ENCODE peak calls at places on chromosome 11, in eight cellular contexts. C, I, F, S, T, X, E and U are unnamed samples.

GRCh38 chr11:86765146-86765663 is 35.1 kb upstream of the PRSS23 start:
- DNase-seq in X (no peak), S (no peak), C (no peak), F (no peak), I (no peak), T (no peak), E (no peak), U (no peak)

GRCh38 chr11:65355776-65356393 is 1.3 kb downstream of the TIGD3 start:
- DNase-seq in C (peak), I (no peak), X (peak), T (no peak), F (peak), E (peak), S (no peak), U (no peak)

GRCh38 chr11:123505546-123506299 is 75.7 kb downstream of the GRAMD1B start:
- DNase-seq in I (no peak), X (no peak), F (no peak), T (no peak), E (peak), C (no peak), S (no peak), U (no peak)

GRCh38 chr11:17986007-17986710 is 26.7 kb downstream of the SERGEF start:
- DNase-seq in I (peak), S (peak), X (no peak), T (peak), F (peak), E (peak), C (no peak), U (no peak)

GRCh38 chr11:31254411-31254810 is 115.1 kb downstream of the DCDC1 start:
- DNase-seq in C (no peak), F (no peak), T (no peak), E (peak), S (no peak), X (no peak), I (no peak), U (no peak)

GRCh38 chr11:91164452-91164822 is 941.6 kb upstream of the CHORDC1 start:
- DNase-seq in E (no peak), C (no peak), S (no peak), X (no peak), I (no peak), T (no peak), F (no peak), U (no peak)

GRCh38 chr11:3183523-3183922 is 18.4 kb upstream of the OSBPL5 start:
- DNase-seq in E (no peak), X (no peak), C (no peak), T (no peak), S (no peak), I (no peak), F (no peak), U (no peak)

GRCh38 chr11:131889760-131890620 is 519.6 kb downstream of the NTM start:
- DNase-seq in S (no peak), E (no peak), I (no peak), X (no peak), F (no peak), T (no peak), C (no peak), U (no peak)

GRCh38 chr11:86623041-86623621 is 49.3 kb downstream of the ME3 start:
- DNase-seq in I (no peak), F (no peak), E (no peak), T (no peak), X (no peak), C (no peak), S (peak), U (no peak)

GRCh38 chr11:24592342-24592741 is 95.5 kb downstream of the LUZP2 start:
- DNase-seq in E (no peak), F (no peak), I (no peak), S (no peak), C (no peak), X (no peak), T (no peak), U (no peak)

GRCh38 chr11:115721309-115722007 is 217.2 kb upstream of the CADM1 start:
- DNase-seq in C (no peak), X (no peak), E (no peak), T (no peak), I (no peak), F (no peak), S (no peak), U (no peak)

GRCh38 chr11:46064221-46064620 is 57.0 kb downstream of the PHF21A start:
- DNase-seq in T (no peak), X (no peak), I (no peak), S (peak), C (no peak), F (no peak), E (no peak), U (no peak)

GRCh38 chr11:96091476-96091875 is 167.6 kb upstream of the MTMR2 start:
- DNase-seq in C (no peak), S (no peak), I (no peak), T (no peak), X (no peak), E (no peak), F (no peak), U (peak)

GRCh38 chr11:124717421-124717785 is 22.3 kb upstream of the NRGN start:
- DNase-seq in F (no peak), E (no peak), I (no peak), S (peak), T (no peak), X (no peak), C (no peak), U (no peak)

GRCh38 chr11:70176940-70177689 is 26.0 kb upstream of the FADD start:
- DNase-seq in E (no peak), S (peak), X (no peak), I (no peak), C (peak), F (no peak), T (no peak), U (peak)

GRCh38 chr11:23313001-23313400 is 452.7 kb upstream of the CCDC179 start:
- DNase-seq in E (no peak), I (no peak), S (no peak), F (no peak), C (no peak), T (no peak), X (no peak), U (no peak)

GRCh38 chr11:59181746-59182456 is 10.0 kb downstream of the DTX4 start:
- DNase-seq in X (no peak), F (no peak), E (no peak), S (no peak), I (no peak), C (no peak), T (no peak), U (no peak)

GRCh38 chr11:12274558-12275197 is 102.7 kb upstream of the PARVA start:
- DNase-seq in E (no peak), F (no peak), T (no peak), X (no peak), C (no peak), I (no peak), S (no peak), U (no peak)

GRCh38 chr11:16764888-16765287 is 26.4 kb downstream of the C11orf58 start:
- DNase-seq in X (no peak), I (no peak), T (no peak), S (no peak), E (no peak), C (no peak), F (no peak), U (no peak)

GRCh38 chr11:66218846-66219620 is 49.4 kb upstream of the RAB1B start:
- DNase-seq in X (no peak), T (no peak), E (no peak), S (no peak), F (no peak), C (no peak), I (no peak), U (no peak)

GRCh38 chr11:65113839-65114238 is 2.2 kb downstream of the TM7SF2 start:
- DNase-seq in I (no peak), T (no peak), S (no peak), X (no peak), F (no peak), E (peak), C (no peak), U (no peak)

GRCh38 chr11:117859061-117859460 is 17.4 kb downstream of the FXYD6 start:
- DNase-seq in X (no peak), E (no peak), I (no peak), S (no peak), F (no peak), C (no peak), T (no peak), U (no peak)

GRCh38 chr11:117835576-117835975 is 11.0 kb upstream of the FXYD2 start:
- DNase-seq in S (no peak), F (no peak), X (peak), I (no peak), E (no peak), C (no peak), T (no peak), U (no peak)

GRCh38 chr11:110077866-110078325 is 15.3 kb upstream of the ZC3H12C start:
- DNase-seq in S (peak), F (no peak), T (no peak), X (no peak), I (no peak), C (no peak), E (no peak), U (no peak)

GRCh38 chr11:18798941-18799469 is 7.4 kb upstream of the PTPN5 start:
- DNase-seq in E (no peak), F (no peak), S (peak), T (no peak), I (no peak), X (no peak), C (no peak), U (no peak)

GRCh38 chr11:28342704-28343103 is 234.5 kb downstream of the METTL15 start:
- DNase-seq in F (no peak), S (no peak), C (no peak), X (no peak), T (no peak), E (no peak), I (no peak), U (no peak)

GRCh38 chr11:130243816-130244215 is 70.9 kb downstream of the ZBTB44 start:
- DNase-seq in C (no peak), I (no peak), T (no peak), E (no peak), S (no peak), F (no peak), X (no peak), U (peak)

GRCh38 chr11:117597083-117597482 is 199.9 kb downstream of the DSCAML1 start:
- DNase-seq in X (no peak), E (peak), S (peak), T (no peak), C (peak), I (no peak), F (no peak), U (peak)

GRCh38 chr11:101974255-101974654 is 57.9 kb upstream of the ANGPTL5 start:
- DNase-seq in E (no peak), F (no peak), C (no peak), X (no peak), T (no peak), S (no peak), I (peak), U (no peak)

GRCh38 chr11:123251656-123252344 is 56.8 kb upstream of the CLMP start:
- DNase-seq in S (no peak), I (no peak), C (peak), E (peak), T (no peak), X (no peak), F (peak), U (no peak)

GRCh38 chr11:125224391-125225015 is 60.0 kb downstream of the PKNOX2 start:
- DNase-seq in S (no peak), E (peak), I (no peak), C (no peak), F (no peak), T (no peak), X (no peak), U (no peak)

GRCh38 chr11:86811637-86812321 is 11.4 kb downstream of the PRSS23 start:
- DNase-seq in X (no peak), T (no peak), E (no peak), I (peak), S (no peak), C (no peak), F (no peak), U (peak)

GRCh38 chr11:77589181-77589520 is 602 bp upstream of the AQP11 start:
- DNase-seq in X (no peak), T (no peak), F (no peak), E (no peak), I (no peak), S (no peak), C (no peak), U (no peak)

GRCh38 chr11:77593883-77594282 is 4.1 kb downstream of the AQP11 start:
- DNase-seq in T (no peak), C (no peak), X (no peak), E (no peak), F (no peak), I (no peak), S (no peak), U (peak)

GRCh38 chr11:77589521-77590193 is at the start of gene AQP11:
- DNase-seq in I (peak), E (peak), S (peak), X (peak), T (peak), C (peak), F (peak), U (peak)

GRCh38 chr11:77592727-77593126 is 3.0 kb downstream of the AQP11 start:
- DNase-seq in I (no peak), E (no peak), X (no peak), T (no peak), F (no peak), S (no peak), C (no peak), U (peak)

GRCh38 chr11:77590194-77590591 is 440 bp downstream of the AQP11 start:
- DNase-seq in E (peak), T (no peak), S (no peak), X (peak), C (peak), I (no peak), F (peak), U (peak)
- H3K27ac ChIP-seq in E (no peak), T (peak), S (peak), X (peak), C (peak), I (no peak), F (peak), U (peak)

GRCh38 chr11:1920128-1920908 is 815 bp downstream of the TNNT3 start:
- DNase-seq in X (no peak), E (no peak), T (no peak), C (no peak), I (no peak), S (no peak), F (peak), U (no peak)

GRCh38 chr11:1919428-1920127 is at the start of gene TNNT3:
- DNase-seq in F (peak), C (no peak), I (no peak), S (no peak), T (peak), E (no peak), X (no peak), U (no peak)

GRCh38 chr11:1922411-1923113 is 3.1 kb downstream of the TNNT3 start:
- DNase-seq in E (no peak), X (no peak), F (peak), I (no peak), T (no peak), C (no peak), S (no peak), U (no peak)

GRCh38 chr11:1921576-1922141 is 2.2 kb downstream of the TNNT3 start:
- DNase-seq in S (no peak), C (no peak), T (peak), E (no peak), X (no peak), I (no peak), F (peak), U (no peak)

DNA sequence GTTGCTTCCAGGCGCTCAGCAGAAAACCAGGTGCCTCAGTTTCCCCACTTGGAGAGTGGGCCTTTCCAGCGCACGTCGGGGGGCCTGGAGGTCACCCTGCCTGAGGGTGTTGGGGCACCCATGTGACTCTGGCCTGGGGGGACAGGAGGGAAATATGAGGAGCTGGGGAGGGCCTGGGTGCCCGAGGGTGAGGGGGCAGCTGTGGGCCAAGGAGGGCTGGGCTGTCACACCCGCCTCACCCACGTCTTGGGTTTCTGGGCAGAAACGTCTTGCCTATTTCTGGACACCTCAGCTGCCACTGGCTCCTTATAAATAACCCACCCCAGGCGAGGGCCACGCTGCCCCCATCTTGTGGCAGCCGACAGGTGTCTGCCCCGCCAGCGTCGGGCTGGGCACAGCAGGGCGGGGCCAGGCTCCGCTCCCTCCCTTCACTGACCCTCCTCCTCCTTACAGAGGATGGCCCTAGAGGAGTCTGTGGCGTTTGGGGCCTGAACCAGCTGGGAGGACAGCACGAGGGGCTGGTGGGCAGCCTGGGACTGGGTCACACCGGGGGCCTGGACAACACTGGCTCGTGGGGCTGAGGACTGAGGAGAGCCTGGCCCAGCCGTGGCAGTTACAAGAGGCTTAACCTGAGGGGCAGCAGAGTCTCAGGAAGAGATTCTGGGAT is 1.5 kb downstream of the TNNT3 start:
- DNase-seq in S (no peak), I (no peak), X (no peak), E (no peak), F (peak), C (no peak), T (peak), U (no peak)
- H3K27ac ChIP-seq in S (peak), I (no peak), X (no peak), E (no peak), F (peak), C (no peak), T (peak), U (no peak)

GRCh38 chr11:127230392-127230791 is 229.8 kb upstream of the KIRREL3 start:
- DNase-seq in E (no peak), X (no peak), F (no peak), T (no peak), I (no peak), S (no peak), C (no peak), U (no peak)
- H3K27ac ChIP-seq in E (no peak), X (no peak), F (no peak), T (no peak), I (no peak), S (no peak), C (no peak), U (no peak)

GRCh38 chr11:76669901-76670474 is 559 bp downstream of the LRRC32 start:
- DNase-seq in C (no peak), X (no peak), S (no peak), F (peak), T (no peak), E (no peak), I (peak), U (no peak)
- H3K27ac ChIP-seq in C (peak), X (no peak), S (no peak), F (peak), T (peak), E (peak), I (peak), U (no peak)